ENCODE peak calls at places on chromosomes 12 and 14, in seven cellular contexts. E, Y, Q, D, U, G and J are unnamed samples.

GRCh38 chr12:80681-81190 is 14.2 kb downstream of the IQSEC3 start:
- DNase-seq in Y (no peak), E (no peak), U (no peak), D (no peak), Q (no peak), G (no peak), J (no peak)

GRCh38 chr14:50778757-50779483 is 52.0 kb downstream of the NIN start:
- DNase-seq in Y (no peak), Q (no peak), D (no peak), G (peak), E (no peak), U (no peak), J (no peak)

GRCh38 chr14:61452452-61452851 is 131.1 kb downstream of the PRKCH start:
- DNase-seq in E (peak), U (no peak), Y (no peak), Q (no peak), G (no peak), D (no peak), J (no peak)

GRCh38 chr12:100716658-100716948 is 78.0 kb upstream of the ANO4 start:
- DNase-seq in D (peak), G (no peak), U (no peak), Q (no peak), E (no peak), Y (no peak), J (peak)

GRCh38 chr12:53268637-53269562 is 801 bp downstream of the ESPL1 start:
- DNase-seq in Q (no peak), U (no peak), E (no peak), D (no peak), Y (no peak), G (peak), J (peak)

GRCh38 chr12:52007158-52007921 is 594 bp downstream of the TAMALIN start:
- DNase-seq in D (peak), U (peak), E (peak), G (no peak), Y (no peak), Q (no peak), J (no peak)

GRCh38 chr14:70665448-70666363 is 24.0 kb downstream of the TTC9 start:
- DNase-seq in E (no peak), U (no peak), Q (peak), Y (no peak), D (peak), G (peak), J (peak)

GRCh38 chr14:89294872-89295271 is 122.2 kb downstream of the FOXN3 start:
- DNase-seq in D (no peak), Q (no peak), Y (no peak), E (no peak), U (no peak), G (no peak), J (no peak)

GRCh38 chr14:89315493-89316456 is 101.3 kb downstream of the FOXN3 start:
- DNase-seq in Q (no peak), D (no peak), Y (no peak), U (no peak), G (no peak), E (no peak), J (no peak)

GRCh38 chr14:101409006-101409543 is 152.2 kb upstream of the DIO3 start:
- DNase-seq in Q (no peak), D (no peak), E (no peak), U (no peak), G (no peak), Y (no peak), J (no peak)

GRCh38 chr14:58151264-58151700 is 731 bp downstream of the ARMH4 start:
- DNase-seq in D (no peak), Y (no peak), Q (no peak), G (no peak), U (no peak), E (peak), J (peak)

GRCh38 chr12:118035194-118036041 is 18.9 kb downstream of the RFC5 start:
- DNase-seq in E (no peak), Q (peak), G (peak), Y (no peak), D (peak), U (no peak), J (peak)

GRCh38 chr14:94867931-94868597 is 98.2 kb upstream of the GSC start:
- DNase-seq in D (peak), U (no peak), E (no peak), G (no peak), Q (no peak), Y (no peak), J (peak)